ENCODE peak calls at places on chromosome 1, in seven cellular contexts. One of them, this sample, is unnamed.

GRCh38 chr1:22263359-22263758 is 120.5 kb upstream of the WNT4 start:
- DNase-seq in cardiac muscle cell: no peak
- DNase-seq in small intestine: peak; percentile 19
- DNase-seq in heart left ventricle: no peak
- DNase-seq in tibial artery: no peak
- DNase-seq in CD8-positive, alpha-beta memory T cell: no peak
- DNase-seq in upper lobe of left lung: no peak
- DNase-seq in this sample: no peak

GRCh38 chr1:119000371-119001180 is 12.4 kb upstream of the TBX15 start:
- DNase-seq in cardiac muscle cell: no peak
- DNase-seq in small intestine: no peak
- DNase-seq in heart left ventricle: no peak
- DNase-seq in tibial artery: peak; percentile 73
- DNase-seq in CD8-positive, alpha-beta memory T cell: no peak
- DNase-seq in upper lobe of left lung: no peak
- DNase-seq in this sample: no peak

GRCh38 chr1:204376919-204377799 is 17.4 kb upstream of the PLEKHA6 start:
- DNase-seq in cardiac muscle cell: no peak
- DNase-seq in small intestine: peak; percentile 99
- DNase-seq in heart left ventricle: no peak
- DNase-seq in tibial artery: no peak
- DNase-seq in CD8-positive, alpha-beta memory T cell: no peak
- DNase-seq in upper lobe of left lung: no peak
- DNase-seq in this sample: no peak

GRCh38 chr1:215052656-215053055 is 29.9 kb upstream of the KCNK2 start:
- DNase-seq in cardiac muscle cell: no peak
- DNase-seq in small intestine: no peak
- DNase-seq in heart left ventricle: no peak
- DNase-seq in tibial artery: no peak
- DNase-seq in CD8-positive, alpha-beta memory T cell: no peak
- DNase-seq in upper lobe of left lung: no peak
- DNase-seq in this sample: no peak

GRCh38 chr1:233730380-233730779 is 116.5 kb downstream of the KCNK1 start:
- DNase-seq in cardiac muscle cell: no peak
- DNase-seq in small intestine: no peak
- DNase-seq in heart left ventricle: no peak
- DNase-seq in tibial artery: no peak
- DNase-seq in CD8-positive, alpha-beta memory T cell: no peak
- DNase-seq in upper lobe of left lung: no peak
- DNase-seq in this sample: no peak

GRCh38 chr1:225450491-225451191 is 22.8 kb upstream of the LBR start:
- DNase-seq in cardiac muscle cell: no peak
- DNase-seq in small intestine: no peak
- DNase-seq in heart left ventricle: peak; percentile 62
- DNase-seq in tibial artery: peak; percentile 72
- DNase-seq in CD8-positive, alpha-beta memory T cell: no peak
- DNase-seq in upper lobe of left lung: peak; percentile 69
- DNase-seq in this sample: no peak

GRCh38 chr1:6059866-6060265 is 14.2 kb downstream of the KCNAB2 start:
- DNase-seq in cardiac muscle cell: no peak
- DNase-seq in small intestine: no peak
- DNase-seq in heart left ventricle: no peak
- DNase-seq in tibial artery: no peak
- DNase-seq in CD8-positive, alpha-beta memory T cell: no peak
- DNase-seq in upper lobe of left lung: no peak
- DNase-seq in this sample: no peak

GRCh38 chr1:156475568-156476500 is 24.7 kb downstream of the MEF2D start:
- DNase-seq in cardiac muscle cell: no peak
- DNase-seq in small intestine: no peak
- DNase-seq in heart left ventricle: peak; percentile 90
- DNase-seq in tibial artery: peak; percentile 98
- DNase-seq in CD8-positive, alpha-beta memory T cell: no peak
- DNase-seq in upper lobe of left lung: no peak
- DNase-seq in this sample: no peak

GRCh38 chr1:197984273-197984672 is 67.1 kb downstream of the LHX9 start:
- DNase-seq in cardiac muscle cell: peak; percentile 6
- DNase-seq in small intestine: no peak
- DNase-seq in heart left ventricle: no peak
- DNase-seq in tibial artery: no peak
- DNase-seq in CD8-positive, alpha-beta memory T cell: no peak
- DNase-seq in upper lobe of left lung: no peak
- DNase-seq in this sample: no peak

GRCh38 chr1:17098440-17099317 is 20.6 kb downstream of the PADI2 start:
- DNase-seq in cardiac muscle cell: peak; percentile 17
- DNase-seq in small intestine: no peak
- DNase-seq in heart left ventricle: no peak
- DNase-seq in tibial artery: no peak
- DNase-seq in CD8-positive, alpha-beta memory T cell: no peak
- DNase-seq in upper lobe of left lung: no peak
- DNase-seq in this sample: no peak

GRCh38 chr1:32215629-32216505 is 6.3 kb downstream of the TMEM234 start:
- DNase-seq in cardiac muscle cell: peak; percentile 76
- DNase-seq in small intestine: peak; percentile 75
- DNase-seq in heart left ventricle: peak; percentile 52
- DNase-seq in tibial artery: no peak
- DNase-seq in CD8-positive, alpha-beta memory T cell: peak; percentile 32
- DNase-seq in upper lobe of left lung: peak; percentile 48
- DNase-seq in this sample: no peak

GRCh38 chr1:186925881-186926676 is 97.3 kb downstream of the PLA2G4A start:
- DNase-seq in cardiac muscle cell: peak; percentile 41
- DNase-seq in small intestine: no peak
- DNase-seq in heart left ventricle: no peak
- DNase-seq in tibial artery: no peak
- DNase-seq in CD8-positive, alpha-beta memory T cell: no peak
- DNase-seq in upper lobe of left lung: no peak
- DNase-seq in this sample: no peak

DNA sequence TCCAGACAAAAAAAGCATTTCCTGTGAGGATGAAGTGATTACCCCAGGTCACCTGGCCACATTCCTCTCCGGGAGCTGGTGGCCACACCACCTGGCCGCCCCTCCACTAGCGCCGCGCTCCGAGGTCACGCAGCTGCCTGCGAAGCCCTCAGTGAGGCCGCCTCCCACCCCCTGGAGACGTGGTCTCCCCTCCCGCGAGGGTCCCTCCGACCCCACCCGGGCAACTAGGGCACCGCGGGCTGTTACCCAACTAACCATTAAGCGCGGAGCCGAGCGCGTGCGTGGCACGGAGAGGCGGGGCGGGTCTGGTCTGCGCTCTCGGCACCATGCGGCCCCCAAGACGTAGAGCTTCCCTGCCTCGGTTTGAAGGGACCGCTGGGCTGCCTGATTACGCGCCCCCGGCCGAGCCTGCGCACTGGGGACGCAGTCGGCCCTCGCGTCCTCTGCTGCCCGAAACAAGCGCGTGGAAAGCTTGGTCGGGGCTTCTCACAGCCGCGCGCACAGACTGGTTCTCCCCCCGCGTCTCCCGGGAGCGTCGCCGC is 106.5 kb downstream of the SLC16A1 start:
- DNase-seq in cardiac muscle cell: peak; percentile 66
- DNase-seq in small intestine: peak; percentile 25
- DNase-seq in heart left ventricle: no peak
- DNase-seq in tibial artery: no peak
- DNase-seq in CD8-positive, alpha-beta memory T cell: no peak
- DNase-seq in upper lobe of left lung: no peak
- DNase-seq in this sample: no peak
- H3K4me3 ChIP-seq in cardiac muscle cell: peak overlapping the region; percentile 18
- H3K4me3 ChIP-seq in small intestine: peak overlapping the region; percentile 39
- H3K4me3 ChIP-seq in heart left ventricle: peak overlapping the region; percentile 58
- H3K4me3 ChIP-seq in tibial artery: peak overlapping the region; percentile 37
- H3K4me3 ChIP-seq in CD8-positive, alpha-beta memory T cell: no peak overlapping the region
- H3K4me3 ChIP-seq in upper lobe of left lung: no peak overlapping the region
- H3K4me3 ChIP-seq in this sample: peak overlapping the region; percentile 19

GRCh38 chr1:39130297-39130696 is 74.2 kb upstream of the MACF1 start:
- DNase-seq in cardiac muscle cell: peak; percentile 87
- DNase-seq in small intestine: no peak
- DNase-seq in heart left ventricle: no peak
- DNase-seq in tibial artery: no peak
- DNase-seq in CD8-positive, alpha-beta memory T cell: no peak
- DNase-seq in upper lobe of left lung: no peak
- DNase-seq in this sample: no peak
- H3K4me1 ChIP-seq in cardiac muscle cell: peaks cover 16% of the 10 kb centered on the region
- H3K4me1 ChIP-seq in small intestine: peaks cover 6% of the 10 kb centered on the region
- H3K4me1 ChIP-seq in heart left ventricle: peaks cover 33% of the 10 kb centered on the region
- H3K4me1 ChIP-seq in tibial artery: peaks cover 77% of the 10 kb centered on the region
- H3K4me1 ChIP-seq in CD8-positive, alpha-beta memory T cell: no peaks in the 10 kb centered on the region
- H3K4me1 ChIP-seq in upper lobe of left lung: peaks cover 77% of the 10 kb centered on the region
- H3K4me1 ChIP-seq in this sample: peaks cover 11% of the 10 kb centered on the region

GRCh38 chr1:38502772-38503171 is 356.8 kb downstream of the RRAGC start:
- DNase-seq in cardiac muscle cell: peak; percentile 8
- DNase-seq in small intestine: no peak
- DNase-seq in heart left ventricle: no peak
- DNase-seq in tibial artery: no peak
- DNase-seq in CD8-positive, alpha-beta memory T cell: no peak
- DNase-seq in upper lobe of left lung: no peak
- DNase-seq in this sample: no peak

GRCh38 chr1:38508272-38508671 is 351.3 kb downstream of the RRAGC start:
- DNase-seq in cardiac muscle cell: no peak
- DNase-seq in small intestine: no peak
- DNase-seq in heart left ventricle: no peak
- DNase-seq in tibial artery: no peak
- DNase-seq in CD8-positive, alpha-beta memory T cell: no peak
- DNase-seq in upper lobe of left lung: peak; percentile 55
- DNase-seq in this sample: no peak

GRCh38 chr1:38505950-38506349 is 353.6 kb downstream of the RRAGC start:
- DNase-seq in cardiac muscle cell: no peak
- DNase-seq in small intestine: no peak
- DNase-seq in heart left ventricle: no peak
- DNase-seq in tibial artery: no peak
- DNase-seq in CD8-positive, alpha-beta memory T cell: no peak
- DNase-seq in upper lobe of left lung: no peak
- DNase-seq in this sample: no peak

GRCh38 chr1:38512024-38512623 is 347.4 kb downstream of the RRAGC start:
- DNase-seq in cardiac muscle cell: no peak
- DNase-seq in small intestine: no peak
- DNase-seq in heart left ventricle: no peak
- DNase-seq in tibial artery: no peak
- DNase-seq in CD8-positive, alpha-beta memory T cell: no peak
- DNase-seq in upper lobe of left lung: no peak
- DNase-seq in this sample: no peak

GRCh38 chr1:38507563-38507962 is 352.0 kb downstream of the RRAGC start:
- DNase-seq in cardiac muscle cell: no peak
- DNase-seq in small intestine: no peak
- DNase-seq in heart left ventricle: no peak
- DNase-seq in tibial artery: no peak
- DNase-seq in CD8-positive, alpha-beta memory T cell: no peak
- DNase-seq in upper lobe of left lung: no peak
- DNase-seq in this sample: no peak
- H3K27me3 ChIP-seq in cardiac muscle cell: peaks cover 32% of the 10 kb centered on the region
- H3K27me3 ChIP-seq in small intestine: no peaks in the 10 kb centered on the region
- H3K27me3 ChIP-seq in heart left ventricle: peaks cover 43% of the 10 kb centered on the region
- H3K27me3 ChIP-seq in tibial artery: peaks cover 45% of the 10 kb centered on the region
- H3K27me3 ChIP-seq in CD8-positive, alpha-beta memory T cell: peaks cover 1% of the 10 kb centered on the region
- H3K27me3 ChIP-seq in upper lobe of left lung: no peaks in the 10 kb centered on the region
- H3K27me3 ChIP-seq in this sample: no peaks in the 10 kb centered on the region

GRCh38 chr1:2132222-2133038 is 62.1 kb downstream of the FAAP20 start:
- DNase-seq in cardiac muscle cell: peak; percentile 67
- DNase-seq in small intestine: no peak
- DNase-seq in heart left ventricle: peak; percentile 63
- DNase-seq in tibial artery: peak; percentile 73
- DNase-seq in CD8-positive, alpha-beta memory T cell: no peak
- DNase-seq in upper lobe of left lung: no peak
- DNase-seq in this sample: no peak

GRCh38 chr1:2133879-2134215 is 60.7 kb downstream of the FAAP20 start:
- DNase-seq in cardiac muscle cell: no peak
- DNase-seq in small intestine: no peak
- DNase-seq in heart left ventricle: no peak
- DNase-seq in tibial artery: no peak
- DNase-seq in CD8-positive, alpha-beta memory T cell: no peak
- DNase-seq in upper lobe of left lung: no peak
- DNase-seq in this sample: no peak

GRCh38 chr1:2134232-2134603 is 60.4 kb downstream of the FAAP20 start:
- DNase-seq in cardiac muscle cell: no peak
- DNase-seq in small intestine: no peak
- DNase-seq in heart left ventricle: no peak
- DNase-seq in tibial artery: no peak
- DNase-seq in CD8-positive, alpha-beta memory T cell: no peak
- DNase-seq in upper lobe of left lung: no peak
- DNase-seq in this sample: no peak

GRCh38 chr1:2134604-2135307 is 59.8 kb downstream of the FAAP20 start:
- DNase-seq in cardiac muscle cell: no peak
- DNase-seq in small intestine: no peak
- DNase-seq in heart left ventricle: no peak
- DNase-seq in tibial artery: peak; percentile 66
- DNase-seq in CD8-positive, alpha-beta memory T cell: no peak
- DNase-seq in upper lobe of left lung: peak; percentile 60
- DNase-seq in this sample: no peak

DNA sequence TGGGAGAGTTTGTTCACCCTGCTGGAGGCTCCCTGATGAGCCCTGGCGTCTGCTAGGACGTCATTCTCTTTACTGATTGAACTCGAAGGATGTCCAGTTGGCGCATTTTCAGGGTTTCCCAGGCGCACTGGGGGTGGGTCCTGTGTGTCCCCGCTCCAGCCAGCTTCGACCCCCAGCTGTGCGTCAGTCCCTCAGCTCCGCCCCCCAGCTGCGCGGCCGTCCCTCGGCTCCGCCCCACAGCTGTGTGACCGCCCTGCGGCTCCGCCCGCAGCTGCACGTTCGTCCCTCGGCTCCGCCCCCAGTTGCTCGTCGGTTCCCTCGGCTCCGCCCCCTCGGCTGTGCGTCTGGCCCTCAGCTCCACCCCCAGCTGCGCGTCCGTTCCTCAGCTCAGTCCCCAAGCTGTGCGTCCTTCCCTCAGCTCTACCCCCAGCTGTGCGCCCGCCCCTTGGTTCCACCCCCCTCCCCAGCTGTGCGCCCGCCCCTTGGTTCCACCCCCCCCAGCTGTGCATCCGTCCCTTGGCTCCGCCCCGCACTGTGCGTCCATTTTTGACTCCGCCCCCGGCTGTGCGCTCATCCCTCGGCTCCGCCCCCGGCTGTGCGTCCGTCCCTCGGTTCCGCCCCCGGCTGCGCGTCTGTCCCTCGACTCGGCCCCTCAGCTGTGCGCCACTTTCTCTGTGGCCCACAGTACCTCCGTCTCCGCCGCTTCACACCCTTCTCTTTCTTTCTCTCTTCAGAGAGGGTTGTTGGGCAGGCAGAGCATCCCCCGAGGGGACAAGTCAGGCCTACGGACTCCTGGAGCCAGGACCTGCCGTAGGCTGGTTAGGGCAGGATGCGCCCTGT is 61.3 kb downstream of the FAAP20 start:
- DNase-seq in cardiac muscle cell: peak; percentile 99
- DNase-seq in small intestine: peak; percentile 97
- DNase-seq in heart left ventricle: peak; percentile 99
- DNase-seq in tibial artery: peak; percentile 99
- DNase-seq in CD8-positive, alpha-beta memory T cell: peak; percentile 98
- DNase-seq in upper lobe of left lung: peak; percentile 98
- DNase-seq in this sample: peak; percentile 86
- H3K4me3 ChIP-seq in cardiac muscle cell: peak overlapping the region; percentile 25
- H3K4me3 ChIP-seq in small intestine: peak overlapping the region; percentile 40
- H3K4me3 ChIP-seq in heart left ventricle: peak overlapping the region; percentile 58
- H3K4me3 ChIP-seq in tibial artery: peak overlapping the region; percentile 53
- H3K4me3 ChIP-seq in CD8-positive, alpha-beta memory T cell: peak overlapping the region; percentile 53
- H3K4me3 ChIP-seq in upper lobe of left lung: no peak overlapping the region
- H3K4me3 ChIP-seq in this sample: peak overlapping the region; percentile 23

DNA sequence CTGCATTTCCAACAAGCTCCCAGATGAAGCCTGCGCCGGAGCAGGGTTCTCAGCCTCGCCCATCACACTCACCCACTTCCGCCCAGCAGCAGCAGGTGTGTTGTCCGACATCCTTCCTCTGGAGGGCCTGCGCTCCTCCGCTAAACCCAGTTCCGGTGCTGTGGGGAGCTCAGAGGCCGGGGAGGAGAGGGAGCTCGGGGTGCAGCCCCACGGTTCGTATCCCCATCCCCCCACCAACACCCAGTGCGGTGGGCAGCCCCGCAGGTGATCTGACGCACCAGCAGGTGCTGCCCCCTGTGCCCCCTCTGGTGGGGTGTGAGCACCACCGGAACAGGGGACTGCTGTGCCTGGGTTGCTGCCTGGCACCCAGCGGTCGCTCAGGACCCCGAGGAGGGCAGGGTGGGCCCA is 3.4 kb upstream of the PEX10 start:
- DNase-seq in cardiac muscle cell: no peak
- DNase-seq in small intestine: peak; percentile 69
- DNase-seq in heart left ventricle: no peak
- DNase-seq in tibial artery: no peak
- DNase-seq in CD8-positive, alpha-beta memory T cell: no peak
- DNase-seq in upper lobe of left lung: no peak
- DNase-seq in this sample: no peak
- H3K4me1 ChIP-seq in cardiac muscle cell: peaks cover 11% of the 10 kb centered on the region
- H3K4me1 ChIP-seq in small intestine: peaks cover 2% of the 10 kb centered on the region
- H3K4me1 ChIP-seq in heart left ventricle: peaks cover 18% of the 10 kb centered on the region
- H3K4me1 ChIP-seq in tibial artery: peaks cover 38% of the 10 kb centered on the region
- H3K4me1 ChIP-seq in CD8-positive, alpha-beta memory T cell: peaks cover 55% of the 10 kb centered on the region
- H3K4me1 ChIP-seq in upper lobe of left lung: peaks cover 34% of the 10 kb centered on the region
- H3K4me1 ChIP-seq in this sample: peaks cover 5% of the 10 kb centered on the region